ENCODE peak calls at places on chromosomes 2 and 18, in four cellular contexts. One of them, this sample, is unnamed.

GRCh38 chr18:49018961-49019445 is 68.2 kb upstream of the SMAD7 start:
- DNase-seq in HS-5: no peak
- DNase-seq in anterior cingulate cortex: no peak
- DNase-seq in hepatic stellate cell: no peak
- DNase-seq in this sample: no peak

GRCh38 chr2:30272286-30272685 is 41.0 kb downstream of the LBH start:
- DNase-seq in HS-5: no peak
- DNase-seq in anterior cingulate cortex: no peak
- DNase-seq in hepatic stellate cell: no peak
- DNase-seq in this sample: no peak

GRCh38 chr2:4381049-4381448 is 677.7 kb downstream of the DCDC2C start:
- DNase-seq in HS-5: no peak
- DNase-seq in anterior cingulate cortex: no peak
- DNase-seq in hepatic stellate cell: no peak
- DNase-seq in this sample: no peak

GRCh38 chr2:9753276-9753600 is 90.0 kb upstream of the TAF1B start:
- DNase-seq in HS-5: peak; percentile 83
- DNase-seq in anterior cingulate cortex: no peak
- DNase-seq in hepatic stellate cell: peak; percentile 86
- DNase-seq in this sample: no peak

GRCh38 chr2:113889471-113890252 is at the start of gene ACTR3:
- DNase-seq in HS-5: peak; percentile 99
- DNase-seq in anterior cingulate cortex: peak; percentile 94
- DNase-seq in hepatic stellate cell: peak; percentile 92
- DNase-seq in this sample: peak; percentile 98

GRCh38 chr2:55511508-55512124 is 7.9 kb upstream of the CFAP36 start:
- DNase-seq in HS-5: no peak
- DNase-seq in anterior cingulate cortex: no peak
- DNase-seq in hepatic stellate cell: peak; percentile 22
- DNase-seq in this sample: no peak

GRCh38 chr2:48415765-48416515 is 114.0 kb upstream of the STON1 start:
- DNase-seq in HS-5: no peak
- DNase-seq in anterior cingulate cortex: no peak
- DNase-seq in hepatic stellate cell: no peak
- DNase-seq in this sample: no peak

GRCh38 chr2:31580321-31581117 is at the start of gene SRD5A2:
- DNase-seq in HS-5: no peak
- DNase-seq in anterior cingulate cortex: no peak
- DNase-seq in hepatic stellate cell: no peak
- DNase-seq in this sample: no peak

GRCh38 chr2:46871976-46872381 is 43.6 kb downstream of the MCFD2 start:
- DNase-seq in HS-5: no peak
- DNase-seq in anterior cingulate cortex: no peak
- DNase-seq in hepatic stellate cell: no peak
- DNase-seq in this sample: no peak

GRCh38 chr2:240839152-240840143 is 19.4 kb upstream of the KIF1A start:
- DNase-seq in HS-5: no peak
- DNase-seq in anterior cingulate cortex: no peak
- DNase-seq in hepatic stellate cell: no peak
- DNase-seq in this sample: no peak

GRCh38 chr2:211724933-211725332 is 813.7 kb downstream of the ERBB4 start:
- DNase-seq in HS-5: no peak
- DNase-seq in anterior cingulate cortex: no peak
- DNase-seq in hepatic stellate cell: no peak
- DNase-seq in this sample: no peak

GRCh38 chr2:6896930-6897759 is 19.6 kb downstream of the RSAD2 start:
- DNase-seq in HS-5: no peak
- DNase-seq in anterior cingulate cortex: no peak
- DNase-seq in hepatic stellate cell: no peak
- DNase-seq in this sample: no peak

GRCh38 chr18:49707594-49707993 is 105.7 kb downstream of the ACAA2 start:
- DNase-seq in HS-5: no peak
- DNase-seq in anterior cingulate cortex: no peak
- DNase-seq in hepatic stellate cell: no peak
- DNase-seq in this sample: no peak

GRCh38 chr2:84807063-84807485 is 73.8 kb downstream of the TRABD2A start:
- DNase-seq in HS-5: peak; percentile 92
- DNase-seq in anterior cingulate cortex: no peak
- DNase-seq in hepatic stellate cell: peak; percentile 85
- DNase-seq in this sample: no peak

GRCh38 chr2:120499784-120500495 is 154.0 kb downstream of the INHBB start:
- DNase-seq in HS-5: no peak
- DNase-seq in anterior cingulate cortex: no peak
- DNase-seq in hepatic stellate cell: no peak
- DNase-seq in this sample: no peak

This sample was measured in caudate nucleus.